ENCODE peak calls at places on chromosomes 12 and 14, in six cellular contexts. K, P, W, V, R and F are unnamed samples.

GRCh38 chr14:90319173-90319572 is 12.6 kb downstream of the NRDE2 start:
- DNase-seq in K (no peak), P (no peak), R (no peak), W (no peak), V (no peak), F (no peak)

GRCh38 chr12:2083561-2083960 is 30.8 kb downstream of the CACNA1C start:
- DNase-seq in P (no peak), K (no peak), V (no peak), W (no peak), R (no peak), F (no peak)

GRCh38 chr12:90299121-90299520 is 590.5 kb upstream of the ATP2B1 start:
- DNase-seq in K (no peak), P (no peak), V (no peak), R (no peak), W (no peak), F (no peak)

GRCh38 chr14:99266181-99267178 is 5.5 kb downstream of the BCL11B start:
- DNase-seq in R (peak; percentile 74), V (peak; percentile 45), W (peak; percentile 53), P (peak; percentile 91), K (peak; percentile 76), F (no peak)

GRCh38 chr12:644818-645552 is 18.3 kb downstream of the NINJ2 start:
- DNase-seq in P (no peak), V (no peak), K (no peak), R (no peak), W (no peak), F (no peak)

GRCh38 chr12:39764944-39765560 is 145.4 kb upstream of the ABCD2 start:
- DNase-seq in P (no peak), R (peak; percentile 26), W (peak; percentile 58), V (peak; percentile 23), K (no peak), F (no peak)

GRCh38 chr14:53890611-53891091 is 66.0 kb downstream of the BMP4 start:
- DNase-seq in W (peak; percentile 38), R (no peak), V (no peak), K (no peak), P (no peak), F (no peak)

GRCh38 chr14:23577710-23578392 is 739 bp downstream of the JPH4 start:
- DNase-seq in V (no peak), W (no peak), K (no peak), P (no peak), R (no peak), F (no peak)

GRCh38 chr14:62943202-62943601 is 102.1 kb downstream of the KCNH5 start:
- DNase-seq in K (no peak), V (no peak), R (no peak), P (no peak), W (peak; percentile 49), F (no peak)

GRCh38 chr14:38989917-38990546 is 113.0 kb downstream of the SEC23A start:
- DNase-seq in R (peak; percentile 23), P (no peak), K (no peak), V (no peak), W (no peak), F (no peak)

GRCh38 chr14:38994721-38995120 is 108.3 kb downstream of the SEC23A start:
- DNase-seq in R (no peak), P (no peak), K (no peak), V (no peak), W (no peak), F (no peak)

GRCh38 chr14:38987781-38988180 is 115.3 kb downstream of the SEC23A start:
- DNase-seq in K (no peak), V (no peak), W (no peak), P (no peak), R (no peak), F (no peak)

GRCh38 chr14:38992067-38992835 is 110.8 kb downstream of the SEC23A start:
- DNase-seq in P (no peak), K (no peak), V (no peak), R (no peak), W (no peak), F (no peak)
- H3K27ac ChIP-seq in P (no peak overlapping the region), K (peak overlapping the region; percentile 66), V (no peak overlapping the region), R (no peak overlapping the region), W (no peak overlapping the region), F (no peak overlapping the region)

DNA sequence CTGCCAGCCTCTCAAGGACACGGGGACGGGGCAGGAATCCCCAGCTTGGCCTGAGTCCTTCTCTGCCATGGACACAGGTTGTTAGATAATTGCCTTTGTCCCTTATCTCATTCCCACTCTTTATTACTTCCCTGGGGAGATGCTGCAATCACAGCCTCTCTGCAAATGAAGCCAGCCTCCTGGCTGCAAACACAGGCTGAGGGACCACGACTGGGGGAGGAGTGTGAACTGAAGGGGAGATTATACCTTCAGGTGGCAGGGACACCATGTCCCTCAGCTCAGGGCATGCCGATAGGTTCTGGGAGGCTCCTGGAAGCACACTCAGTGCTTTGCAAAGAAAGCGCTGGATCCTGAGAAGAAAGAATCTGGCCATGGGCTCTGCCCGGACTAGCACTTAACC is 16.1 kb upstream of the CHGA start:
- DNase-seq in R (no peak), P (no peak), K (no peak), W (no peak), V (no peak), F (no peak)
- H3K27ac ChIP-seq in R (no peak overlapping the region), P (no peak overlapping the region), K (no peak overlapping the region), W (no peak overlapping the region), V (no peak overlapping the region), F (no peak overlapping the region)

DNA sequence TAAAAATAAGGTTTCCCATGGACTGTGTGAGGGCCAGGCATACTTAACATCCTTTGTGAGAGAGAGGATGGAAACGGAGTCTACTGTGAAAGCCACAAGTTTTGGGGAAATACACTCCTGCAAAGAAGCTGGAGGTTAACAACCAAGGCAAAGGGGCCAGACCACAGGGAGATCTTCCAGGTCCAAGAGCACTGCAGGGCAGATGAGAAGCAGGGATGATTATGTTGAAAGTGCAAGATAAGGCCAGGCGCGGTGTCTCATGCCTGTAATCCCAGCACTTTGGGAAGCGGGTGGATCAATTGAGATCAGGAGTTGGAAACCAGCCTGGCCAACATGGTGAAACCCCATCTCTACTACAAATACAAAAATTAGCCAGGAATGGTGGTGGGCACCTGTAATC is 15.1 kb downstream of the COQ6 start:
- DNase-seq in R (no peak), K (no peak), V (no peak), P (no peak), W (no peak), F (no peak)
- H3K27ac ChIP-seq in R (no peak overlapping the region), K (no peak overlapping the region), V (no peak overlapping the region), P (no peak overlapping the region), W (no peak overlapping the region), F (no peak overlapping the region)

DNA sequence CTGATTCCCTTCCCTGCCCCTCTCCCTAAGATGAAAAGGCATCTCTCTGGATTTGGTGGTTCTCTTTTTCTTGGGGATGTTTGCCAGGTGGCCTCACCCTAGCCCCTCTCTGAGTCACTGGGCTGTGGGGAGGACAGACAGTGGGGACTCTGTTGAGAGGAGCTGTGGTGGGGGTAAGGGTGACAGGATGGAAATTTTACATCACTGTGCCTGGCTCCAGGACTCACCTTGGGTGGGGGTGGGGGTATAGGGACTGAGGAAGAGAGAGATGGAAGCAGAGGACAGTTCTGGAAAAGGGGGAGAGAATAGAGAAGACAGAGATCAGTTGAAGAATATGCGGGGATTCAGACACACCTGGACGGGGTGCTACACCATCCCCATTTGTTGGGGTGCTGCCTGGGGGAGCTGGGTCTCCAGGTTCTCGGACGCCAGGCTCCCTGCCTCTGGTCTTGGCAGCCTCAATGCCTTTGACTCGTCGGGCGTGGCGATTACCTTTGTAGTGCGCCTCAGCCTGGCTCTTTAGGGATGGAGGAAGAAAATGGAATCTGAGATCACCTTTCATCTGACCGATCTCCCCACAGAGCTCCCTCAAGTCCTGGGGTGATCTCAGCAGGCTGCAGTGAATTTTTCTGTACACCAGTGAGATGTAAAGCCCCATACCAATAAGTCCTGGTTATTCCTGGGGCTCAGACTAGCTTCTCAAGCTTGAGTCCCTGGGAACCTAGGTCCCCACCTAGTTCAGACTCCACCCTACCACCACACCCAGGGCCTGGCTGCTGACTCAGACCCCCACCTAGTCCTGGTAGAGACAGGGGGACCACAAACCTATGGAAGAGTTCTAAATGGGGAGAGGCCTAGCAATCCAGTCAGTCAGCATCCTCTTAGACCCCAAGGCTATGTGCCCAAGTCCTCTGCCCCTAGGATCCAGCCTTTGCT is 9.6 kb upstream of the GPR84 start:
- DNase-seq in P (no peak), W (no peak), K (no peak), R (no peak), V (peak; percentile 61), F (no peak)
- H3K27ac ChIP-seq in P (no peak overlapping the region), W (no peak overlapping the region), K (peak overlapping the region; percentile 72), R (no peak overlapping the region), V (peak overlapping the region; percentile 82), F (peak overlapping the region; percentile 42)

GRCh38 chr14:95463173-95463901 is 53.1 kb downstream of the SYNE3 start:
- DNase-seq in W (no peak), K (no peak), V (no peak), R (peak; percentile 85), P (peak; percentile 53), F (no peak)

GRCh38 chr14:95464103-95464502 is 52.3 kb downstream of the SYNE3 start:
- DNase-seq in K (no peak), V (no peak), P (no peak), R (no peak), W (no peak), F (no peak)

GRCh38 chr14:95460647-95461478 is 55.6 kb downstream of the SYNE3 start:
- DNase-seq in V (peak; percentile 37), P (no peak), K (no peak), W (peak; percentile 79), R (peak; percentile 58), F (peak; percentile 68)

GRCh38 chr14:95464524-95464923 is 51.9 kb downstream of the SYNE3 start:
- DNase-seq in P (no peak), K (no peak), V (no peak), R (no peak), W (no peak), F (no peak)

DNA sequence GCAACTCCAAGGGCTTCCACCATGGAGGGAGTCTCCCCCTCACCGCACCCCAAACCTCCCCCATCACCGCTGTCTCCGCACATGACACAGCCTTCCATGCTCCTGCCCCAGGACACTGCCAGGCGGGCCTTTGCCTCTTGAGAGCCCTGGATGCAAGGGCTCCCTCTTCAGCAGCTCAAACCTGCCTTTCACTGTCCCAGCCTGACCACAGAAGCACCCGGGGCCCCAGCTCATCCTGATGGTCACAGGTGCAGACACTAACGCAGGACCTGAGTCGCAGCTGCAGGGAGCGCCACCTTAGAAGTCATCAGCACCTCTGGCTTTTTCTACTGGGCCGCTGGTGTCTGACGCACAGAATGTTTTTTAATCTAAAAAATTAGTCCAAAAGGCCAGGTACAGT is 54.0 kb downstream of the SYNE3 start:
- DNase-seq in P (peak; percentile 7), W (no peak), R (no peak), V (no peak), K (no peak), F (no peak)
- H3K27ac ChIP-seq in P (peak overlapping the region; percentile 80), W (no peak overlapping the region), R (no peak overlapping the region), V (no peak overlapping the region), K (no peak overlapping the region), F (no peak overlapping the region)

DNA sequence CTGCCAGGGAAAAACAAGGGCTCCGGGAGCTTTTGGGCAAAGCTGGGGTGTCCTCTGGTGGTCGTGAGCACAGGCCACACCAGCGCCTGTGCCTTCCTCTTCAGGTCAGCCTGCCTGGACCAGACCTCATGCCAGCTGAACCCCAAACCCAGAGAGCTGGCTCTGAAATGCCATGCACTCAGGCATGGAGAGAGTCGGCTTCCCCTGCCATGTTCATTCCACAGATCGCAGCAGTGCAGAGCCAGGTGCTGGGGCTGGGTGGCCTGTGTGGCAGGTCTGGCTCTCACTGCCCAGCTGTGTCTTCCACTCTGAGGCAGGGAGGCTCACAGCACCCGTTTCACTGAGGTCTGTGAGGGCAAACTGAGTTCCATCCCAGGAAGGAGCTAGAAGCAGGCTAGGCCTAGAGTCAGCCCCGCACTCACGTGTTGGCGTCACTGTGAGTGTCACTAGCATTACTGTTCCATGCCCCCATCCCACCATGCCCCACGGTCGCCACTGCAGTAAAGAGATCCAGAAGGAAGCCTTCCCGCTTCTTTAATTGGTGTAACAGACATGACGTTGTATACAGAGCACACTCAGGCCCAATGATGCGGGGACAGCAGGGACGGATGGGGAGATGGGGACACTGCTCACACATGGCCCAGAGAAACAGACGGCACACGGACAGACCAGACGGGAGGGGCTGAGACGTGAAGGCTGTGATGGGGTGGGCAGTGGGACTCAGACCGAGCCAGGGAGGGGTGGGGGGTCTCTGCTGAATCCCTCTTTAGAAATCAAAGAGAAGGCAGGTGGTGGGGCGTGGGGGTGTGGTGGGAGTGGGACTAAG is 2.7 kb downstream of the ARL6IP4 start:
- DNase-seq in P (no peak), R (no peak), W (no peak), V (no peak), K (no peak), F (no peak)
- H3K27ac ChIP-seq in P (peak overlapping the region; percentile 68), R (no peak overlapping the region), W (no peak overlapping the region), V (no peak overlapping the region), K (peak overlapping the region; percentile 79), F (no peak overlapping the region)